ENCODE peak calls at places on chromosome 22, in seven cellular contexts. H is body of pancreas, W is NB4, M is adrenal gland, R is prostate gland, N is IMR-90, A is heart left ventricle. I is an unnamed sample.

GRCh38 chr22:48591286-48592065 is 1236.2 kb downstream of the BRD1 start:
- DNase-seq in H (no peak), W (no peak), M (no peak), R (no peak), N (no peak), A (no peak), I (no peak)

GRCh38 chr22:44085743-44086741 is 61.9 kb downstream of the PARVB start:
- DNase-seq in H (peak), W (peak), M (peak), R (peak), N (peak), A (peak), I (peak)

GRCh38 chr22:41504397-41504796 is 35.5 kb downstream of the ACO2 start:
- DNase-seq in H (no peak), W (peak), M (peak), R (no peak), N (no peak), A (peak), I (no peak)

GRCh38 chr22:49084203-49084602 is 743.5 kb downstream of the BRD1 start:
- DNase-seq in H (no peak), W (no peak), M (no peak), R (no peak), N (no peak), A (no peak), I (no peak)

GRCh38 chr22:48897638-48897954 is 930.1 kb downstream of the BRD1 start:
- DNase-seq in H (no peak), W (no peak), M (no peak), R (no peak), N (no peak), A (no peak), I (peak)

GRCh38 chr22:24341657-24342056 is 71.0 kb downstream of the SPECC1L start:
- DNase-seq in H (no peak), W (no peak), M (no peak), R (no peak), N (no peak), A (no peak), I (no peak)

GRCh38 chr22:23183107-23183698 is 2.9 kb downstream of the BCR start:
- DNase-seq in H (peak), W (peak), M (peak), R (peak), N (peak), A (peak), I (peak)

GRCh38 chr22:30416843-30417242 is 8.7 kb upstream of the MTFP1 start:
- DNase-seq in H (no peak), W (no peak), M (no peak), R (peak), N (no peak), A (no peak), I (no peak)

GRCh38 chr22:35327690-35328471 is 28.2 kb downstream of the TOM1 start:
- DNase-seq in H (no peak), W (no peak), M (no peak), R (no peak), N (no peak), A (no peak), I (no peak)

GRCh38 chr22:41403532-41404318 is 22.0 kb downstream of the TEF start:
- DNase-seq in H (peak), W (peak), M (peak), R (peak), N (peak), A (peak), I (peak)

GRCh38 chr22:32985899-32986772 is 72.0 kb downstream of the SYN3 start:
- DNase-seq in H (peak), W (peak), M (peak), R (peak), N (peak), A (peak), I (no peak)

GRCh38 chr22:44304354-44304753 is 8.4 kb downstream of the SHISAL1 start:
- DNase-seq in H (no peak), W (peak), M (peak), R (no peak), N (peak), A (no peak), I (no peak)

GRCh38 chr22:40524392-40525249 is 111.9 kb downstream of the MRTFA start:
- DNase-seq in H (no peak), W (peak), M (no peak), R (no peak), N (peak), A (no peak), I (no peak)

GRCh38 chr22:47071812-47072641 is 309.6 kb downstream of the TBC1D22A start:
- DNase-seq in H (no peak), W (no peak), M (no peak), R (no peak), N (no peak), A (no peak), I (peak)

GRCh38 chr22:38870791-38871359 is 1.1 kb downstream of the CBX6 start:
- DNase-seq in H (no peak), W (no peak), M (no peak), R (no peak), N (no peak), A (no peak), I (peak)

GRCh38 chr22:46828323-46829139 is 66.1 kb downstream of the TBC1D22A start:
- DNase-seq in H (no peak), W (no peak), M (no peak), R (no peak), N (no peak), A (no peak), I (no peak)

GRCh38 chr22:41619979-41620645 is 731 bp downstream of the DESI1 start:
- DNase-seq in H (peak), W (peak), M (peak), R (peak), N (no peak), A (peak), I (peak)

GRCh38 chr22:44402196-44403111 is 89.7 kb upstream of the SHISAL1 start:
- DNase-seq in H (no peak), W (no peak), M (peak), R (no peak), N (no peak), A (no peak), I (peak)

GRCh38 chr22:22687638-22688500 is 43.5 kb downstream of the GGTLC2 start:
- DNase-seq in H (peak), W (peak), M (peak), R (no peak), N (peak), A (no peak), I (peak)

GRCh38 chr22:41555325-41555724 is 5.5 kb upstream of the CSDC2 start:
- DNase-seq in H (no peak), W (no peak), M (peak), R (no peak), N (no peak), A (no peak), I (no peak)

GRCh38 chr22:36134167-36134566 is 26.4 kb downstream of the APOL3 start:
- DNase-seq in H (no peak), W (peak), M (no peak), R (no peak), N (no peak), A (no peak), I (no peak)

GRCh38 chr22:39518996-39519680 is 1.2 kb upstream of the ATF4 start:
- DNase-seq in H (peak), W (no peak), M (no peak), R (no peak), N (peak), A (no peak), I (no peak)

GRCh38 chr22:24285245-24285644 is 14.6 kb downstream of the SPECC1L start:
- DNase-seq in H (no peak), W (no peak), M (no peak), R (no peak), N (peak), A (no peak), I (no peak)

GRCh38 chr22:41387341-41387740 is 5.6 kb downstream of the TEF start:
- DNase-seq in H (no peak), W (no peak), M (no peak), R (no peak), N (no peak), A (no peak), I (no peak)

GRCh38 chr22:47888807-47889206 is 1126.4 kb downstream of the TBC1D22A start:
- DNase-seq in H (no peak), W (no peak), M (no peak), R (no peak), N (no peak), A (no peak), I (no peak)

GRCh38 chr22:22877523-22878210 is 9.9 kb upstream of the IGLL5 start:
- DNase-seq in H (peak), W (peak), M (peak), R (peak), N (peak), A (no peak), I (peak)

GRCh38 chr22:45503071-45503815 is 560 bp downstream of the FBLN1 start:
- DNase-seq in H (no peak), W (no peak), M (no peak), R (no peak), N (no peak), A (no peak), I (peak)

GRCh38 chr22:45505991-45506743 is 3.5 kb downstream of the FBLN1 start:
- DNase-seq in H (no peak), W (no peak), M (no peak), R (no peak), N (no peak), A (no peak), I (no peak)

GRCh38 chr22:45506961-45507360 is 4.3 kb downstream of the FBLN1 start:
- DNase-seq in H (no peak), W (no peak), M (no peak), R (no peak), N (no peak), A (no peak), I (no peak)

GRCh38 chr22:45503816-45504702 is 1.4 kb downstream of the FBLN1 start:
- DNase-seq in H (no peak), W (peak), M (no peak), R (no peak), N (peak), A (peak), I (no peak)

GRCh38 chr22:45504703-45505341 is 2.1 kb downstream of the FBLN1 start:
- DNase-seq in H (no peak), W (peak), M (no peak), R (no peak), N (peak), A (peak), I (no peak)
- H3K4me3 ChIP-seq in H (no peak), W (no peak), M (no peak), R (peak), N (peak), A (peak), I (peak)

DNA sequence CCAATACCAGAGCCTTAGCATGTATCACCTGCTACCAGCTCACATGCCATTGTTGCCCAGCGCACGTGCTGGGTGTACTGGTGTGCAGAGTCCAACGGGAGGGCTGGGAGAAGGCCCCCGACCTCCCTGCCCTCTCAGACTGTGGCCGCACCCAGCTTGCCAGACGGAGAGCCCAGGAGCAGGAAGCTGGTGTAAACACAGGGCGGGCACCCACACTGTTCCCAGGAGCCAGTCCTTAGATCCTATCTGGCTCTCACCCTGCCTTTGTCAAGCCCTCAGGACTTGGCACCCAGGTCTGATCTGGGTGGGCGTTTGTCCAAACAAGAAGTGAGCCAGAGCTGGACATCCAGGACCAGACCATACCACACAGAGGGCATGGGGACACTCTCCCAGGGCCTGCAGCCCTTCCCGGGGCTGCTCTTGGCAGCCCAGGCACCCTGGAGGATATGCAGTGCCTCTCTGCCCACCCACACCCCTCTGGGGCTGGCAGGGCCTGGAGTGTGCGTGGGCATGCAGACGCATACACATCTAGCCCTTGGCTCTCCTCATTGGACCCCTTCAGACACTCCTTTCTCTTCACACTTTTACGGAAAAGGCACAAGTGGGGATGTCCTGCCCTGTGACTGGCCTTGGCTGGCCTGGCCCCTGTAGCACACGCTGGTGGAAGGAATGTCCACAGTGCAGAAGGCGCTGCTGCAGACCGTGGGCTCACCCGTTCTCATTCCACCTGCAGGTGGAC is 19.9 kb upstream of the CLDN5 start:
- DNase-seq in H (no peak), W (no peak), M (no peak), R (peak), N (no peak), A (peak), I (peak)
- TF ChIP-seq POLR2A in H (no peak), W (no peak), M (no peak), R (no peak), N (no peak), A (no peak), I (peak)

DNA sequence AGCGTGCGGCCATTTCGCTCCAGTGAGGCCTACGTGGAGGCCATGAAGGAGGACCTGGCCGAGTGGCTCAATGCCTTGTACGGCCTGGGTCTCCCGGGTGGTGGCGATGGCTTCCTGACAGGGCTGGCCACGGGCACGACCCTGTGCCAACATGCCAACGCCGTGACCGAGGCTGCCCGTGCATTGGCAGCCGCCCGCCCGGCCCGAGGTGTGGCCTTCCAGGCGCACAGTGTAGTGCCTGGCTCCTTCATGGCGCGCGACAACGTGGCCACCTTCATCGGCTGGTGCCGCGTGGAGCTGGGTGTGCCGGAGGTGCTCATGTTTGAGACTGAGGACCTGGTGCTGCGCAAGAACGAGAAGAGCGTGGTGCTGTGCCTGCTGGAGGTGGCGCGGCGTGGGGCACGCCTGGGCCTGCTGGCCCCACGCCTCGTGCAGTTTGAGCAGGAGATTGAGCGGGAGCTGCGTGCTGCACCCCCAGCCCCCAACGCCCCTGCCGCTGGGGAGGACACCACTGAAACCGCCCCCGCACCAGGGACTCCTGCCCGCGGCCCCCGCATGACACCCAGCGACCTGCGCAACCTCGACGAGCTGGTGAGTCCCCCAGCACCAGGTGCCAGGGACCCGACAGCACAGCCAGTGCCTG is 1.8 kb downstream of the GAS2L1 start:
- DNase-seq in H (peak), W (no peak), M (peak), R (no peak), N (no peak), A (peak), I (no peak)
- H3K4me3 ChIP-seq in H (no peak), W (no peak), M (no peak), R (no peak), N (no peak), A (peak), I (peak)

GRCh38 chr22:42649261-42650056 is at the start of gene CYB5R3:
- DNase-seq in H (peak), W (peak), M (peak), R (peak), N (peak), A (peak), I (peak)
- TF ChIP-seq POLR2A in H (no peak), W (peak), M (peak), R (peak), N (no peak), A (peak), I (peak)

DNA sequence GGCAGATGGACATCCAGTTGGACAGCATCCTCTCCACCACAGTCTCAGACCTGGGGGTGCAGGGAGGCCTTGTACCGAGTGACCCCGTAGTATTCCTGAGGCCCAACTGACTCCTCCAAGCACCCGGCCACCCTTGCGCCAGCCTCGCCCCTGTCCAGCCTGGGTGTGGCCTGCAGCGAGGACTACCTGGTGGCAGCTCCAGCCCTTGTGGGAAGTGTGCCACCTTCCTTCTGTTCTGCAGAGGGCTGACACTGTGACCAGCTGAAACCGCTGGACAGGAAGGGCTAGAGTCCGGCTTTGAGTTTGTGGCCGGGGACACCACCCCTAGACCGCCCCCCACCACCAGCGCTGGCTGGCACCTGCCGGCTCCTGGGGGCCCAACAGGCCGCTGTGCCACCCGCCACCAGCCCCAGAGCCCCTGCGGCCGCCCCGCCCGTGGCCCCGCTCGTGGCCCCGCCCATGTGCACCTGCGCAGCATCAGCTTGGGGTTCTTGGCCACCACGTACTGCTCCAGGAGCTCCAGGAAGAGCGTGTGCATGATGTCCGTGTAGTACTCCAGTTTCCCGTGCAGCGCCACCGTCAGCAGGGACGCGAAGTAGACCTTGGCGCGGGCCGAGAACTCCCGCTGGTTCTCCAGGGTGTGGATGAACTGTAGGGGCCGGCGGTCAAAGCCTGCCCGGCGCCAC is 10.0 kb upstream of the MAPK11 start:
- DNase-seq in H (no peak), W (no peak), M (no peak), R (no peak), N (no peak), A (no peak), I (no peak)
- H3K4me3 ChIP-seq in H (no peak), W (no peak), M (no peak), R (no peak), N (no peak), A (no peak), I (no peak)

GRCh38 chr22:50548046-50548912 is 2.6 kb downstream of the KLHDC7B start:
- DNase-seq in H (peak), W (peak), M (no peak), R (no peak), N (no peak), A (no peak), I (peak)
- TF ChIP-seq POLR2A in H (no peak), W (peak), M (no peak), R (no peak), N (no peak), A (no peak), I (no peak)

I was measured in Peyer's patch.